ENCODE peak calls at places on chromosome 18, in seven cellular contexts. D, U, W, N, C, Q and H are unnamed samples.

GRCh38 chr18:78905334-78905733 is 74.3 kb upstream of the SALL3 start:
- DNase-seq in D (no peak), U (no peak), W (no peak), N (no peak), C (no peak), Q (no peak), H (no peak)

GRCh38 chr18:21109936-21110666 is 1.5 kb downstream of the ROCK1 start:
- DNase-seq in D (no peak), U (no peak), W (no peak), N (no peak), C (no peak), Q (no peak), H (no peak)

GRCh38 chr18:68997845-68998244 is 200.0 kb downstream of the CCDC102B start:
- DNase-seq in D (no peak), U (no peak), W (no peak), N (no peak), C (no peak), Q (no peak), H (no peak)

GRCh38 chr18:47370052-47370451 is 118.6 kb upstream of the SKOR2 start:
- DNase-seq in D (no peak), U (no peak), W (no peak), N (no peak), C (no peak), Q (no peak), H (no peak)

GRCh38 chr18:8212893-8213805 is 396.1 kb upstream of the RAB12 start:
- DNase-seq in D (no peak), U (no peak), W (no peak), N (no peak), C (no peak), Q (no peak), H (no peak)

GRCh38 chr18:36177913-36178312 is 9.4 kb upstream of the MOCOS start:
- DNase-seq in D (no peak), U (no peak), W (no peak), N (no peak), C (no peak), Q (no peak), H (no peak)

GRCh38 chr18:74861154-74861553 is 263.5 kb downstream of the ZNF407 start:
- DNase-seq in D (no peak), U (no peak), W (no peak), N (no peak), C (no peak), Q (no peak), H (no peak)

GRCh38 chr18:35535297-35535696 is 37.5 kb upstream of the INO80C start:
- DNase-seq in D (no peak), U (no peak), W (no peak), N (no peak), C (no peak), Q (no peak), H (no peak)

GRCh38 chr18:1455605-1456004 is 550.9 kb downstream of the ADCYAP1 start:
- DNase-seq in D (no peak), U (no peak), W (no peak), N (no peak), C (no peak), Q (no peak), H (no peak)
- H3K27ac ChIP-seq in D (no peak), U (no peak), W (no peak), N (no peak), C (no peak), Q (no peak), H (no peak)

DNA sequence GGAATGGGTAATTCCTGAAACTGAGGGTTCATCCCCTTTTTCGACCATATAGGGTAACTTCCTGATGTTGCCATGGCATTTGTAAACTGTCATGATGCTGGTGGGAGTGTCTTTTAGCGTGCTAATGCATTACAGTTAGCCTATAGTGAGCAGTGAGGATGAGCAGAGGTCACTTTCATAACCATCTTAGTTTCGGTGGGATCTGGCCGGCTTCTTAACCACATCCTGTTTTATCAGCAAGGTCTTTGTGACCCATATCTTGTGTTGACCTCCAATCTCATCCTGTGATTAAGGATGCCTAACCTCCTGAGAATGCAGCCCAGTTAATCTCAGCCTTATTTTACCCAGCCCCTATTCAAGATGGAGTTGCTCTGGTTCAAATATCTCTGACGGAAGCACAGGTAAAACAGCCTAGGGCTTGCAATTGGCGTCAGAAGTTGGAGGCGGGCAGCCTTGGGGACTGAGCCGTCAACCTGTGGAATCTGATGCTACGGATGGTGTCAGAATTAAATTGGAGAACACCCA is 19.5 kb downstream of the RALBP1 start:
- DNase-seq in D (no peak), U (no peak), W (no peak), N (no peak), C (no peak), Q (no peak), H (no peak)
- H3K27ac ChIP-seq in D (no peak), U (no peak), W (no peak), N (no peak), C (no peak), Q (no peak), H (no peak)

GRCh38 chr18:3624818-3625716 is 175.1 kb downstream of the TGIF1 start:
- DNase-seq in D (peak), U (peak), W (peak), N (no peak), C (peak), Q (peak), H (peak)

GRCh38 chr18:3624546-3624817 is 174.5 kb downstream of the TGIF1 start:
- DNase-seq in D (no peak), U (no peak), W (no peak), N (no peak), C (no peak), Q (no peak), H (no peak)

GRCh38 chr18:3623769-3624545 is 174.0 kb downstream of the TGIF1 start:
- DNase-seq in D (peak), U (peak), W (peak), N (no peak), C (peak), Q (peak), H (peak)

GRCh38 chr18:3626927-3627240 is 176.9 kb downstream of the TGIF1 start:
- DNase-seq in D (no peak), U (no peak), W (no peak), N (no peak), C (no peak), Q (no peak), H (no peak)

DNA sequence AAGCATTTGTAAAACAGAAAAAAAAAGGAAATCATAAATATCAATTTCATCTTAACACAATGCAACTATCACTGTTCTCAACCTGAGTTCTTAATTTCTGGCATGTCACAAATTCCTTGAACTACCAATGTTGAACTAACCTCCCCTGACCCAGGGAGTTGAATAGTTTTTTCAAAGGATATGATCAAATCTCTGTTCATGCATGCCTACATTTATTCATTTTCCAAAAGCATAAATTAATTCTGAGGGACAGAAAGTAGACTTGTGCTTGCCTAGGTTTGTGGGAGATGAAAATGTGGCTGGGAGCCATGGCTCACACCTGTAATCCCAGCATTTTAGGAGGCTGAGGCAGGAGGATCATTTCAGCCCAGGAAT is 175.7 kb downstream of the TGIF1 start:
- DNase-seq in D (no peak), U (no peak), W (no peak), N (no peak), C (no peak), Q (no peak), H (no peak)
- H3K27ac ChIP-seq in D (peak), U (no peak), W (peak), N (no peak), C (peak), Q (no peak), H (peak)

DNA sequence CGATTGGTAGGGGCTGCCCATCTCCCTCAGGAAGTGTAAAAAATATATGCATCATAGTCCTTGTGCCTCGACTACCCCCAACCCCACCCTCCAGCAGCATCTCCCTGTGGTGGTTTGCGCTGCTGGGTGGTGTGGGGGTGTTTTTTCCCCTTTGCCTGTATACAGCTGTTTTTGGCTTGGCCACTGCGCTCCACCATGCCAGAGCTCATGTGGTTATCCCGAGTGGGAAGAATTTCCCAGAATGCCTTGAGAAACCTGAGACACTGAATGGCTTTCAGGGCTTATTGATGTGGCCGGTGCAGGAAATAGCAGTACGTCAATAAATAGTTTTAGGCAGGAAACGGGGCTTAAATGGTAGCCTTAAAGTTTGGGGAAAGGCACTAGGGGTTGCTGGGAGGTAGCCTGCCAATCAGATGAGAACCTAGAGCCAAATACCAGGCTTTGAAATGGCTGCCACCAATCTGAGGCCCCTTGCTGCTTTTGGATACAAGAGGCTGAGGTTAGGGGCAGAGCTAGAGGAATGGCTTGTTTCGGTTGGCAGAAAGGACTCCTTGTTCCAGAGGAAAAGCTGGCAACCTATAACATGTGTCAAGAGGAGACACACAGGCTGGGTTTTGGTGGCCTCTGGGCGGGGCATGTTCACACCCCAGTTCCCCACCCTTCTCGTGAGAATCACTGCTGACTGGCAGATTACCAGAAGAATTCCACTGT is 144.1 kb downstream of the SMAD7 start:
- DNase-seq in D (peak), U (peak), W (no peak), N (no peak), C (no peak), Q (no peak), H (peak)
- H3K27ac ChIP-seq in D (no peak), U (no peak), W (no peak), N (no peak), C (no peak), Q (no peak), H (peak)